ENCODE peak calls at places on chromosomes 7 and 10, in ten cellular contexts. T is bronchial epithelial cell, N is GM23338, Z is ovary, G is WTC11, H is brain microvascular endothelial cell, J is endothelial cell, U is breast epithelium, I is AG09309, C is cardiac fibroblast. Y is an unnamed sample.

GRCh38 chr7:98506471-98506870 is 105.6 kb upstream of the BAIAP2L1 start:
- DNase-seq in T (no peak), N (no peak), Z (no peak), G (no peak), H (no peak), J (no peak), U (no peak), I (no peak), C (no peak), Y (no peak)

GRCh38 chr10:66882271-66882670 is 43.6 kb upstream of the LRRTM3 start:
- DNase-seq in T (no peak), N (no peak), Z (no peak), G (no peak), H (no peak), J (no peak), U (no peak), I (no peak), C (no peak), Y (no peak)

GRCh38 chr7:154781369-154782303 is 221.3 kb downstream of the PAXIP1 start:
- DNase-seq in T (no peak), N (no peak), Z (no peak), G (no peak), H (no peak), J (no peak), U (no peak), I (no peak), C (no peak), Y (no peak)

GRCh38 chr10:13272164-13272571 is 27.7 kb downstream of the PHYH start:
- DNase-seq in T (no peak), N (peak; percentile 48), Z (peak; percentile 78), G (peak; percentile 14), H (no peak), J (no peak), U (no peak), I (no peak), C (peak; percentile 74), Y (no peak)

GRCh38 chr7:150823484-150824126 is 23.0 kb downstream of the TMEM176A start:
- DNase-seq in T (no peak), N (no peak), Z (no peak), G (no peak), H (no peak), J (no peak), U (no peak), I (no peak), C (peak; percentile 5), Y (no peak)

GRCh38 chr7:66957595-66958290 is 36.7 kb downstream of the TMEM248 start:
- DNase-seq in T (no peak), N (no peak), Z (no peak), G (no peak), H (peak; percentile 15), J (no peak), U (no peak), I (no peak), C (no peak), Y (no peak)

GRCh38 chr7:128115326-128115820 is 84.1 kb upstream of the LRRC4 start:
- DNase-seq in T (peak; percentile 81), N (no peak), Z (no peak), G (no peak), H (no peak), J (no peak), U (no peak), I (no peak), C (no peak), Y (no peak)

GRCh38 chr7:33130184-33130583 is 820 bp downstream of the BBS9 start:
- DNase-seq in T (no peak), N (peak; percentile 18), Z (no peak), G (no peak), H (peak; percentile 2), J (no peak), U (no peak), I (no peak), C (peak; percentile 17), Y (no peak)

DNA sequence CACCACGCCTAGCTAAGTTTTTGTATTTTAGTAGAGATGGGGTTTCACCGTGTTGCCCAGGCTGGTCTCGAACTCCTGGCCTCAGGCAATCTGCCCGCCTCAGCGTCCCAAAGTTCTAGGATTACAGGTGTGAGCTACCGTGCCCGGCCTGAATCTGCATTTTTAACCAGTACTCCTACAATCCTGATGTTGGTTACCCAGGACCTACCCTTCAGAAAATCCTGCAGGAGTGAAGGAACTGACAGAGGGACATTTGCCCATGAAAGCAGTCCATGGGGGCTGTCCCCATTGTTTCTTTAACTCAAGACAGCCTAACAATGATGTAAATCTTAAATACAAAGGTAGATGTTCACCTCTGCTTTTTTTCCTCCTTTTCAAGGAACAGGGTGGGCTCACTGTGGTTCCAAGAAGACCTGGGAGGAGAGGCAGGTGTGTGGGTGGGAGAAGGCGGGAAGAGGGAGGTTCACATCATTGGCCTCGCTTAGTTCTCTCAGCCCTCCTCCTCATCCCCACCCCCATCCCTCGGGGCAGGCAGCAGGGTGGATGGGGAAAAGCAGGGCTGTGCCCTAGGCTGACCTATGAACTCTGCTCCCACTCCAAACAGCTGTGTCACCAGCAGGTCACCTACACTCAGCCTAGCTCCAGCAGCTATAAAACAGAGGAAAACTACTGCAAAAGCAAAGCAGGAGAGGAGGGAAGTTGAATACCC is 13.5 kb downstream of the LRRC20 start:
- DNase-seq in T (no peak), N (peak; percentile 59), Z (no peak), G (peak; percentile 34), H (no peak), J (no peak), U (no peak), I (no peak), C (no peak), Y (no peak)
- TF ChIP-seq CTCF in T (no peak), N (no peak), Z (no peak), G (no peak), H (no peak), J (no peak), U (no peak), I (no peak), C (no peak), Y (no peak)

GRCh38 chr7:45921699-45922519 is 837 bp upstream of the IGFBP3 start:
- DNase-seq in T (peak; percentile 54), N (peak; percentile 85), Z (peak; percentile 61), G (peak; percentile 80), H (peak; percentile 81), J (peak; percentile 88), U (no peak), I (no peak), C (peak; percentile 79), Y (no peak)

GRCh38 chr7:45923818-45924217 is 2.7 kb upstream of the IGFBP3 start:
- DNase-seq in T (no peak), N (no peak), Z (no peak), G (no peak), H (no peak), J (no peak), U (no peak), I (no peak), C (no peak), Y (no peak)

GRCh38 chr7:45922810-45923209 is 1.7 kb upstream of the IGFBP3 start:
- DNase-seq in T (peak; percentile 18), N (no peak), Z (no peak), G (no peak), H (no peak), J (peak; percentile 28), U (no peak), I (no peak), C (peak; percentile 25), Y (no peak)

GRCh38 chr7:45923290-45923689 is 2.2 kb upstream of the IGFBP3 start:
- DNase-seq in T (peak; percentile 53), N (peak; percentile 85), Z (peak; percentile 66), G (peak; percentile 83), H (peak; percentile 75), J (peak; percentile 88), U (no peak), I (no peak), C (peak; percentile 83), Y (peak; percentile 66)

DNA sequence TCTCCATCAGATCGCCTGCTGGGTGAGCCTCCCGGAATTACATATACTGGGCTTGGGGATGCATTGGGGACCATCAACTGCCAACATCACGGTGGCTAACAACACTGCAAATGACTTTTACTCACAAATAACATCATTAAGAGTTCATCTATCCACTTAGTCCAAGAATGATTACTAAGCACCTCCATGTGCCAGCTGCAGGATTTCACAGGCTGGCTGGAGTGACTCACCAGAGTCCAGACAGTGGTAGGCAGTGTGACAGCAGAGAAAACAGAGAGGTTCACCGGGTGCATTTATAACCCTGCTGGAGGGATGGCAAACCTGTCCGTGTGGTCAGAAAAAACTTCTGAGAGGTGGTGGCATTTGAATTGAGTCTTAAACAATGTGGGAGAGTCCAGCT is 3.2 kb upstream of the IGFBP3 start:
- DNase-seq in T (peak; percentile 91), N (no peak), Z (no peak), G (no peak), H (peak; percentile 84), J (no peak), U (no peak), I (peak; percentile 59), C (peak; percentile 74), Y (no peak)
- TF ChIP-seq CTCF in T (no peak), N (no peak), Z (no peak), G (no peak), H (peak; percentile 16), J (no peak), U (no peak), I (no peak), C (peak; percentile 12), Y (no peak)

GRCh38 chr7:117951711-117952280 is 78.6 kb upstream of the CTTNBP2 start:
- DNase-seq in T (peak; percentile 61), N (no peak), Z (no peak), G (no peak), H (no peak), J (no peak), U (no peak), I (no peak), C (no peak), Y (no peak)
- TF ChIP-seq CTCF in T (no peak), N (no peak), Z (no peak), G (no peak), H (no peak), J (no peak), U (no peak), I (no peak), C (no peak), Y (no peak)

DNA sequence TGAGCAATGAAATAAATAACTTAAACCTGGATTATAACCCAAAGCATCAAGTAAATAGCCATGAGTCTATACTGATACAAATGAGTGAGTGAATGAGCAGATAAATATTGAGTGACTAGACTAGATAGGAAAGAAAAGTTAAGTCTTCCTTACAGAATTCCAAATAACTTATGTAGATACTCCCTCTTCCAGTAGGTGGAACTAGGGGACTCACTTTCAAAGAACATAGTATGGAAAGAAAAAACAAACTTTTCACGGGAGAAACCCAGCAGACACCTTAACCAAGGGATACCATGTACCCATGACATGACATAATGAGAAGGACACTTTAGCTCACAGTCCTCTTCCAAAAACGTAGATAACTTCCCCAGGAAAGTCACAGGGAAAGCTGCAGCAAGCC is 32.2 kb downstream of the CSGALNACT2 start:
- DNase-seq in T (no peak), N (peak; percentile 40), Z (no peak), G (no peak), H (no peak), J (no peak), U (no peak), I (no peak), C (peak; percentile 32), Y (no peak)
- TF ChIP-seq CTCF in T (no peak), N (no peak), Z (no peak), G (no peak), H (peak; percentile 18), J (no peak), U (no peak), I (peak; percentile 8), C (peak; percentile 25), Y (no peak)

GRCh38 chr7:85021090-85021704 is 165.7 kb downstream of the SEMA3D start:
- DNase-seq in T (peak; percentile 38), N (peak; percentile 32), Z (no peak), G (no peak), H (no peak), J (no peak), U (no peak), I (no peak), C (peak; percentile 44), Y (no peak)
- TF ChIP-seq CTCF in T (peak; percentile 25), N (peak; percentile 54), Z (no peak), G (no peak), H (peak; percentile 47), J (peak; percentile 52), U (peak; percentile 10), I (peak; percentile 37), C (peak; percentile 51), Y (no peak)